ENCODE peak calls at places on chromosome 17, in four cellular contexts. O is RWPE1, B is heart right ventricle, X is tibial nerve. U is an unnamed sample.

GRCh38 chr17:75033346-75034235 is 13.2 kb downstream of the ATP5PD start:
- DNase-seq in O (peak), B (peak), X (peak), U (peak)

GRCh38 chr17:38352245-38353083 is 820 bp downstream of the SOCS7 start:
- DNase-seq in O (no peak), X (no peak), B (peak), U (no peak)

GRCh38 chr17:49469831-49470568 is 25.1 kb upstream of the NGFR start:
- DNase-seq in X (no peak), O (no peak), B (peak), U (peak)

GRCh38 chr17:48194097-48194550 is 86.6 kb downstream of the SNX11 start:
- DNase-seq in B (no peak), X (no peak), O (no peak), U (no peak)

GRCh38 chr17:46061435-46061834 is 62.4 kb downstream of the STH start:
- DNase-seq in B (no peak), O (no peak), X (no peak), U (no peak)

GRCh38 chr17:81481815-81482505 is 30.6 kb downstream of the ACTG1 start:
- DNase-seq in X (no peak), B (no peak), O (no peak), U (no peak)

GRCh38 chr17:14622622-14623101 is 321.8 kb downstream of the HS3ST3B1 start:
- DNase-seq in X (no peak), O (no peak), B (no peak), U (no peak)

GRCh38 chr17:68433211-68433610 is 24.1 kb downstream of the WIPI1 start:
- DNase-seq in O (no peak), X (no peak), B (no peak), U (no peak)

GRCh38 chr17:43791589-43791988 is 11.4 kb downstream of the CFAP97D1 start:
- DNase-seq in X (no peak), B (no peak), O (peak), U (no peak)
- H3K27ac ChIP-seq in X (no peak), B (no peak), O (no peak), U (no peak)

GRCh38 chr17:30992551-30992950 is 21.7 kb downstream of the RNF135 start:
- DNase-seq in X (no peak), B (no peak), O (no peak), U (no peak)

GRCh38 chr17:30997842-30998241 is 27.0 kb downstream of the RNF135 start:
- DNase-seq in B (no peak), O (no peak), X (no peak), U (no peak)

GRCh38 chr17:30996481-30996880 is 25.6 kb downstream of the RNF135 start:
- DNase-seq in X (no peak), B (no peak), O (no peak), U (no peak)

GRCh38 chr17:30997270-30997669 is 26.4 kb downstream of the RNF135 start:
- DNase-seq in B (no peak), X (no peak), O (no peak), U (no peak)

GRCh38 chr17:30995347-30995746 is 24.5 kb downstream of the RNF135 start:
- DNase-seq in B (no peak), O (no peak), X (no peak), U (no peak)
- H3K27ac ChIP-seq in B (no peak), O (no peak), X (no peak), U (no peak)

DNA sequence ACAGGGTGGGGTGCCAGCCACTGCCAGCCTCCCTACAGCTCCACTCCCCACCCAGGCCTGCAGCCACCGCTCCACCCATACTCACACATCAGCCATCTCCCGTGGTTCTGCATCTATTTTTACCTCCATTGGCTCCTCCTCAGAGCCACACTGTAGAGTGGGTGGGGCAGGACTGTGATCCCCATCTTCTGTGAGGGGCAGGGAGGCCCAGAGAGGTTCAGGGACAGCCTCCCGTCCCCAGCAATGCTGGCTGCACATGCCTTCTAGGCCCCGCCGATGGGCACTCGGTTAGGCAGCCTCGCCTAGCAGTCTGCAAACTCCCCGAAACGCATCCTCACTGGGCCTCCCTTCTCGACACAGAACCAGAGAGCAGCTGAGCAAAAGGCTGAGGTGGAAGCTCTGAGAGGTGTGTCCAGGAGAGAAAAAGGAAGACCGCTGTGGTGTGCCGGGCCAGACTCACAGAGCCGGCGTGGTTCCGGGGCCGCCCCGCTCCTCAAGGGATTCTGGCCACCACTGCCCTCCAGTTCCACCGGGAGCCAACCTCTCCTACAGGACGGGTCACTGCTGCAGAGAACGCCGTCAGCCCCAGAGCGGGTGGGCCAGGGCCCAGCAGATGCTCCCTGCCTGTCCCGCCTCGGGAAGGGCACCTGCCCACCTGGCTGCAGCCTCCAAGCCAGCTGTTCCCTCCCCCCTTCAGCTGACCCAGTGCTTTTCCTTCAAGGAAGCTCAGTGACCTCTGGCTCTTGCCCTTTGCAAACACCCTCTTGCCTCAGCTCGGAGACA is 71.8 kb downstream of the ABR start:
- DNase-seq in X (no peak), O (no peak), B (peak), U (no peak)
- H3K27ac ChIP-seq in X (no peak), O (peak), B (peak), U (peak)

GRCh38 chr17:70624208-70624607 is 454.9 kb downstream of the KCNJ2 start:
- DNase-seq in B (no peak), X (no peak), O (no peak), U (no peak)

GRCh38 chr17:70622382-70623260 is 453.3 kb downstream of the KCNJ2 start:
- DNase-seq in B (peak), X (no peak), O (peak), U (peak)

DNA sequence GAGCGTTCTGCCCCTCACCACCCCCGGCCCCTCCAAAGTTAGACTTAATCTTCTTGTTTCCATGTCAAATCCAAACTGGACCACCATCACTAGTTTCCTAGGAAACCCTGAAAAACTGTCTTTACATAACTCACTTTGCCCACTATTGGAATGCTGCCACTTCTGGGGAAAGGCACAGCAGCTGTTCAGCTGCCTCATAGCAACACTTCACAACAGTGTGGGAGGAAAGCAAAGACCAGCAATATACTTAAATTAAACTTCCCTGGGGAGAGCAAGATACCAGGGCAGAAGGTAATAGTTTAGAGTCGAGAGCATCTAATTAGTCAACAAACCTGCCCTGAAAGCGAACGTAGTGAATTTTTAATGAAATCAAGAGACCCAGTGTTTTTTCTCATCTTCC is 452.3 kb downstream of the KCNJ2 start:
- DNase-seq in O (no peak), B (no peak), X (no peak), U (peak)
- H3K27ac ChIP-seq in O (no peak), B (no peak), X (no peak), U (peak)

GRCh38 chr17:66507103-66507923 is 204.9 kb downstream of the PRKCA start:
- DNase-seq in O (peak), B (no peak), X (no peak), U (no peak)
- H3K27ac ChIP-seq in O (peak), B (no peak), X (no peak), U (peak)

GRCh38 chr17:73494096-73494954 is 149.9 kb downstream of the SDK2 start:
- DNase-seq in B (no peak), X (no peak), O (no peak), U (no peak)

GRCh38 chr17:73491648-73492047 is 152.6 kb downstream of the SDK2 start:
- DNase-seq in B (no peak), O (no peak), X (no peak), U (no peak)

GRCh38 chr17:73493212-73493814 is 150.9 kb downstream of the SDK2 start:
- DNase-seq in O (no peak), X (no peak), B (no peak), U (no peak)

GRCh38 chr17:73492125-73492801 is 152.0 kb downstream of the SDK2 start:
- DNase-seq in O (no peak), B (no peak), X (no peak), U (no peak)

DNA sequence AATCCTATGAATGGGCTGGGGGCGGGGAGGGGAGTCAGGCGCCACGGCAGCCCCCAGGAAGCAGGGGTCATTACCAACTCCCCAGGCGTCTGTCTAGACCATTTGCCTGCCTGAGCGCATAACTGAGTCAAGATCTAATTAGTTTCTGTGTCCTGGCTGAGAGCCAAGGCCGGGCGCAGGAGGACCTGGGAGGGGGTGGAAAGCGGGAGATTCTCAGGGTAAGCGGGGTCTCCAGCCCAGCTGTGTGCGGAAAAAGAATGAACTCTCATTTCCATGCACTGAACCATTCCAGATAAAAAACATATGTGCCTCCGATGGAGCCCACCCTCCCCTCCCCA is 151.5 kb downstream of the SDK2 start:
- DNase-seq in B (no peak), X (no peak), O (no peak), U (no peak)
- H3K27ac ChIP-seq in B (no peak), X (no peak), O (no peak), U (no peak)

GRCh38 chr17:17175340-17175739 is 30.8 kb downstream of the PLD6 start:
- DNase-seq in B (no peak), X (no peak), O (no peak), U (no peak)
- H3K27ac ChIP-seq in B (no peak), X (no peak), O (peak), U (no peak)

GRCh38 chr17:20153231-20153630 is 144.1 kb downstream of the SPECC1 start:
- DNase-seq in B (no peak), X (no peak), O (no peak), U (no peak)
- H3K27ac ChIP-seq in B (no peak), X (no peak), O (no peak), U (no peak)

GRCh38 chr17:31582151-31582907 is 190.9 kb downstream of the RAB11FIP4 start:
- DNase-seq in B (peak), X (no peak), O (no peak), U (no peak)

GRCh38 chr17:31581022-31581483 is 189.6 kb downstream of the RAB11FIP4 start:
- DNase-seq in B (peak), X (no peak), O (peak), U (peak)

GRCh38 chr17:31579265-31579664 is 187.8 kb downstream of the RAB11FIP4 start:
- DNase-seq in B (no peak), O (peak), X (no peak), U (no peak)

GRCh38 chr17:31580331-31581021 is 189.0 kb downstream of the RAB11FIP4 start:
- DNase-seq in O (peak), B (no peak), X (no peak), U (no peak)

DNA sequence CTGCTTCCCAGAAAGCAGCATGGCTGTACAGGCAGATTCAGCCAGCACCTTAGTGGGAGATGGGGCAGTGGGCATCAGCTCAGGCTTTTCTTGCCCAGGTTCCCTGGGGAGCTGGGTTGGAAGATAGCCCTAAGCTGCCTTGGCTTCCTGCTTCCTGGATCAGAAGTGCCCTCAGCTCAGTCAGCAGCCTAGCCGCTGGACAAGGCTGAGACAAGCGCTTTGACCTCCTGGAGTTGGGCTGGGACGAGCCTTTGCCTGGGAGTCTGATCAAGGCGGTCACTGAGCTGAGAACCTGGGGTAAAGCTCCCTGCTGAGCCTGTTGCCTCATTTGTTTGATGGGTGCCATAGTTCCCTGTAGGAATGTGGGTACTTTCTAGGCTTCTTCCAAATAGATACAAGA is 190.0 kb downstream of the RAB11FIP4 start:
- DNase-seq in O (no peak), X (no peak), B (peak), U (peak)
- H3K27ac ChIP-seq in O (peak), X (no peak), B (peak), U (peak)

GRCh38 chr17:78367193-78367592 is 7.3 kb upstream of the SOCS3 start:
- DNase-seq in B (no peak), O (no peak), X (no peak), U (no peak)

GRCh38 chr17:78368348-78368747 is 8.5 kb upstream of the SOCS3 start:
- DNase-seq in O (no peak), X (no peak), B (no peak), U (no peak)

GRCh38 chr17:78369791-78370381 is 8.6 kb upstream of the PGS1 start:
- DNase-seq in X (no peak), O (no peak), B (peak), U (no peak)

GRCh38 chr17:78366109-78366848 is 6.4 kb upstream of the SOCS3 start:
- DNase-seq in O (no peak), B (no peak), X (no peak), U (no peak)

GRCh38 chr17:78368854-78369495 is 9.1 kb upstream of the SOCS3 start:
- DNase-seq in O (no peak), X (no peak), B (no peak), U (no peak)
- H3K27ac ChIP-seq in O (no peak), X (no peak), B (no peak), U (no peak)